ENCODE peak calls at places on chromosomes 5 and 9, in ten cellular contexts. Y is AG08395; H is heart right ventricle; B is epithelial cell of esophagus; D is COLO829; I is neuronal stem cell; W is HFF-Myc; Q is ACHN; M is T-helper 2 cell; A is stimulated activated CD8-positive, alpha-beta memory T cell treated with anti-CD3 and anti-CD28 coated beads, Interleukin-2, amount 100 ng/mL, for 48 hours. C is an unnamed sample.

GRCh38 chr5:135216813-135217154 is 182.2 kb downstream of the MACROH2A1 start:
- DNase-seq in Y (no peak), H (no peak), B (no peak), D (no peak), I (no peak), W (no peak), Q (no peak), M (no peak), A (no peak), C (no peak)

GRCh38 chr9:36099718-36100117 is 36.8 kb upstream of the GLIPR2 start:
- DNase-seq in Y (no peak), H (no peak), B (no peak), D (no peak), I (no peak), W (no peak), Q (no peak), M (no peak), A (no peak), C (no peak)

GRCh38 chr5:23158179-23158578 is 305.0 kb upstream of the CDH12 start:
- DNase-seq in Y (no peak), H (no peak), B (no peak), D (no peak), I (no peak), W (no peak), Q (no peak), M (no peak), A (no peak), C (no peak)

GRCh38 chr9:134295101-134295745 is 31.0 kb upstream of the RXRA start:
- DNase-seq in Y (no peak), H (peak), B (no peak), D (no peak), I (no peak), W (no peak), Q (no peak), M (no peak), A (no peak), C (no peak)

GRCh38 chr5:149133795-149134777 is 7.2 kb upstream of the ABLIM3 start:
- DNase-seq in Y (peak), H (peak), B (peak), D (peak), I (no peak), W (peak), Q (peak), M (no peak), A (no peak), C (no peak)

GRCh38 chr9:74887041-74887980 is at the start of gene TRPM6:
- DNase-seq in Y (peak), H (peak), B (peak), D (no peak), I (peak), W (peak), Q (peak), M (peak), A (peak), C (peak)

GRCh38 chr5:117760114-117760513 is 1185.5 kb upstream of the SEMA6A start:
- DNase-seq in Y (no peak), H (no peak), B (no peak), D (no peak), I (no peak), W (no peak), Q (no peak), M (no peak), A (no peak), C (no peak)

GRCh38 chr9:36074870-36075532 is 38.3 kb downstream of the RECK start:
- DNase-seq in Y (peak), H (peak), B (peak), D (peak), I (no peak), W (peak), Q (no peak), M (no peak), A (no peak), C (no peak)

GRCh38 chr5:57577432-57578175 is 95.0 kb upstream of the ACTBL2 start:
- DNase-seq in Y (no peak), H (no peak), B (no peak), D (peak), I (no peak), W (no peak), Q (no peak), M (no peak), A (no peak), C (no peak)

GRCh38 chr5:173629628-173630027 is 13.2 kb upstream of the BOD1 start:
- DNase-seq in Y (no peak), H (no peak), B (no peak), D (no peak), I (no peak), W (no peak), Q (no peak), M (no peak), A (peak), C (no peak)

GRCh38 chr5:136033848-136034247 is 5.1 kb downstream of the TGFBI start:
- DNase-seq in Y (peak), H (no peak), B (peak), D (no peak), I (no peak), W (no peak), Q (no peak), M (no peak), A (no peak), C (no peak)

GRCh38 chr9:112299514-112299913 is 33.9 kb downstream of the PTBP3 start:
- DNase-seq in Y (peak), H (no peak), B (peak), D (no peak), I (no peak), W (peak), Q (peak), M (no peak), A (no peak), C (no peak)

GRCh38 chr5:138316355-138316754 is 15.2 kb downstream of the CDC25C start:
- DNase-seq in Y (no peak), H (no peak), B (no peak), D (no peak), I (no peak), W (no peak), Q (no peak), M (no peak), A (no peak), C (no peak)

GRCh38 chr5:135488727-135489465 is 36.7 kb upstream of the TIFAB start:
- DNase-seq in Y (peak), H (peak), B (peak), D (peak), I (peak), W (peak), Q (peak), M (no peak), A (no peak), C (peak)

GRCh38 chr5:77024490-77024889 is 5.7 kb upstream of the AGGF1 start:
- DNase-seq in Y (no peak), H (no peak), B (no peak), D (no peak), I (no peak), W (no peak), Q (no peak), M (no peak), A (no peak), C (no peak)

GRCh38 chr9:72979405-72980100 is 26.7 kb upstream of the ALDH1A1 start:
- DNase-seq in Y (no peak), H (no peak), B (peak), D (no peak), I (no peak), W (no peak), Q (peak), M (no peak), A (no peak), C (no peak)

GRCh38 chr5:39517800-39518199 is 93.0 kb upstream of the DAB2 start:
- DNase-seq in Y (peak), H (no peak), B (peak), D (no peak), I (no peak), W (peak), Q (peak), M (no peak), A (no peak), C (no peak)

GRCh38 chr5:50711280-50711679 is 44.8 kb downstream of the PARP8 start:
- DNase-seq in Y (peak), H (no peak), B (no peak), D (peak), I (no peak), W (no peak), Q (peak), M (peak), A (peak), C (no peak)

GRCh38 chr9:91766301-91766700 is 183.7 kb downstream of the ROR2 start:
- DNase-seq in Y (no peak), H (no peak), B (no peak), D (peak), I (no peak), W (no peak), Q (no peak), M (no peak), A (no peak), C (no peak)

GRCh38 chr9:125759812-125760134 is 12.6 kb downstream of the PBX3 start:
- DNase-seq in Y (no peak), H (no peak), B (no peak), D (no peak), I (no peak), W (no peak), Q (no peak), M (no peak), A (no peak), C (no peak)

GRCh38 chr5:109409061-109409843 is 522 bp downstream of the PJA2 start:
- DNase-seq in Y (peak), H (peak), B (peak), D (no peak), I (peak), W (peak), Q (peak), M (peak), A (peak), C (peak)

GRCh38 chr5:139843991-139844390 is 48.4 kb downstream of the PSD2 start:
- DNase-seq in Y (no peak), H (no peak), B (no peak), D (no peak), I (no peak), W (no peak), Q (no peak), M (no peak), A (no peak), C (no peak)

GRCh38 chr9:120783611-120784047 is 9.6 kb downstream of the FBXW2 start:
- DNase-seq in Y (peak), H (no peak), B (peak), D (peak), I (no peak), W (no peak), Q (no peak), M (no peak), A (no peak), C (no peak)

GRCh38 chr5:45113726-45114125 is 305.0 kb downstream of the MRPS30 start:
- DNase-seq in Y (no peak), H (no peak), B (peak), D (no peak), I (no peak), W (no peak), Q (peak), M (no peak), A (no peak), C (no peak)

GRCh38 chr9:18360005-18360404 is 113.9 kb upstream of the ADAMTSL1 start:
- DNase-seq in Y (no peak), H (no peak), B (no peak), D (no peak), I (no peak), W (no peak), Q (no peak), M (no peak), A (no peak), C (no peak)

GRCh38 chr5:39775458-39776365 is 350.9 kb upstream of the DAB2 start:
- DNase-seq in Y (peak), H (no peak), B (peak), D (peak), I (no peak), W (no peak), Q (peak), M (no peak), A (no peak), C (no peak)

GRCh38 chr5:78641060-78641474 is 7.5 kb downstream of the LHFPL2 start:
- DNase-seq in Y (no peak), H (no peak), B (no peak), D (no peak), I (no peak), W (no peak), Q (peak), M (no peak), A (no peak), C (no peak)

GRCh38 chr9:24464321-24464951 is 81.3 kb downstream of the IZUMO3 start:
- DNase-seq in Y (no peak), H (no peak), B (peak), D (no peak), I (no peak), W (no peak), Q (peak), M (no peak), A (no peak), C (no peak)

GRCh38 chr5:21806943-21807342 is 1046.2 kb downstream of the CDH12 start:
- DNase-seq in Y (peak), H (no peak), B (peak), D (no peak), I (no peak), W (no peak), Q (peak), M (no peak), A (no peak), C (no peak)

GRCh38 chr9:94083384-94083783 is 880 bp upstream of the PTPDC1 start:
- DNase-seq in Y (no peak), H (no peak), B (no peak), D (no peak), I (no peak), W (no peak), Q (no peak), M (no peak), A (no peak), C (no peak)

GRCh38 chr9:95506438-95506691 is 10.4 kb downstream of the PTCH1 start:
- DNase-seq in Y (peak), H (no peak), B (peak), D (peak), I (no peak), W (no peak), Q (peak), M (no peak), A (no peak), C (no peak)

GRCh38 chr5:76999451-76999850 is 30.8 kb upstream of the AGGF1 start:
- DNase-seq in Y (peak), H (no peak), B (peak), D (no peak), I (no peak), W (peak), Q (no peak), M (no peak), A (no peak), C (no peak)

GRCh38 chr9:137301086-137301947 is 754 bp downstream of the NRARP start:
- DNase-seq in Y (no peak), H (peak), B (peak), D (no peak), I (peak), W (no peak), Q (peak), M (no peak), A (no peak), C (no peak)

GRCh38 chr9:36976371-36977030 is 57.6 kb downstream of the PAX5 start:
- DNase-seq in Y (no peak), H (no peak), B (peak), D (peak), I (no peak), W (no peak), Q (peak), M (no peak), A (no peak), C (no peak)

C was measured in substantia nigra.